ENCODE peak calls at places on chromosome 1, in seven cellular contexts. W is RWPE1, C is AG10803, K is fibroblast of lung, E is GM06990, J is choroid plexus epithelial cell, T is fibroblast of pulmonary artery. Z is an unnamed sample.

GRCh38 chr1:12179111-12179519 is 12.3 kb downstream of the TNFRSF1B start:
- DNase-seq in T (peak; percentile 61), E (peak; percentile 52), K (peak; percentile 66), J (peak; percentile 73), C (peak; percentile 76), W (no peak), Z (no peak)

GRCh38 chr1:100717218-100717617 is 2.3 kb upstream of the VCAM1 start:
- DNase-seq in E (no peak), K (no peak), W (no peak), J (no peak), C (no peak), T (no peak), Z (no peak)

GRCh38 chr1:38500352-38500751 is 359.2 kb downstream of the RRAGC start:
- DNase-seq in T (peak; percentile 1), K (no peak), J (peak; percentile 31), W (no peak), E (no peak), C (no peak), Z (no peak)

GRCh38 chr1:180415985-180416633 is 86.3 kb downstream of the ACBD6 start:
- DNase-seq in T (peak; percentile 75), J (peak; percentile 68), K (peak; percentile 69), E (peak; percentile 7), C (peak; percentile 44), W (peak; percentile 48), Z (no peak)

GRCh38 chr1:107535091-107535490 is 394.3 kb downstream of the NTNG1 start:
- DNase-seq in E (no peak), W (no peak), K (no peak), J (no peak), T (no peak), C (no peak), Z (no peak)

GRCh38 chr1:58818075-58818474 is 34.2 kb upstream of the JUN start:
- DNase-seq in J (peak; percentile 71), C (peak; percentile 84), W (peak; percentile 75), K (peak; percentile 84), T (peak; percentile 92), E (no peak), Z (no peak)

GRCh38 chr1:181129771-181130606 is 41.5 kb downstream of the IER5 start:
- DNase-seq in E (peak; percentile 80), J (no peak), C (no peak), W (no peak), K (peak; percentile 18), T (no peak), Z (no peak)

GRCh38 chr1:29985376-29985945 is 737.9 kb downstream of the MATN1 start:
- DNase-seq in E (no peak), W (no peak), C (no peak), K (no peak), J (no peak), T (no peak), Z (no peak)

GRCh38 chr1:161738627-161739287 is 10.8 kb upstream of the DUSP12 start:
- DNase-seq in W (peak; percentile 45), E (peak; percentile 72), J (peak; percentile 91), K (peak; percentile 84), C (peak; percentile 89), T (peak; percentile 89), Z (no peak)

GRCh38 chr1:147167361-147167760 is 4.9 kb downstream of the PRKAB2 start:
- DNase-seq in K (peak; percentile 93), W (peak; percentile 86), E (no peak), T (peak; percentile 94), J (peak; percentile 97), C (peak; percentile 97), Z (no peak)

GRCh38 chr1:4778056-4778455 is 123.6 kb downstream of the AJAP1 start:
- DNase-seq in T (no peak), J (no peak), K (no peak), W (no peak), E (no peak), C (no peak), Z (peak; percentile 3)

GRCh38 chr1:63634471-63634870 is 41.3 kb downstream of the PGM1 start:
- DNase-seq in E (no peak), K (no peak), W (no peak), C (peak; percentile 22), J (peak; percentile 35), T (no peak), Z (no peak)

DNA sequence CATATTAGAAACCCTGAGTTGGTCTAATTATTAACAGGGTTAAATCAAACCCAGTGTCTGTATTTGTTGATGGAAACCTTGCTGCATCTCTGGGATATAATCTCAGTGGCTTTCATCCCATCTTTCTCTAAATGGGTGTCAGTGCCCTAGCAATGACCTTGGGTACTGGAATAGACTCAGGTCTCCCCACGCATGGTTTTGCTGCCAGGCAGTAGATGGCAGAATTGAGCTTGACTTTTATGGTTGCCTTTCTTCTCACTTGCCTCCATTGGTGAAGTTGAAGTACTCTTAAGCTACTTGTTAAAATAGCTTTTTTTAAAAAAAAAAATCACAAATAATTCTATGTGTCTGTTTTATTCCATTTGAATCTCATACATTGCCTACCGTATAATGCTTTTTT is 81.8 kb upstream of the HMCN1 start:
- DNase-seq in J (peak; percentile 22), T (no peak), C (no peak), K (peak; percentile 10), E (no peak), W (no peak), Z (no peak)
- TF ChIP-seq CTCF in J (peak; percentile 45), T (peak; percentile 25), C (no peak), K (peak; percentile 14), E (peak; percentile 36), W (no peak), Z (no peak)

DNA sequence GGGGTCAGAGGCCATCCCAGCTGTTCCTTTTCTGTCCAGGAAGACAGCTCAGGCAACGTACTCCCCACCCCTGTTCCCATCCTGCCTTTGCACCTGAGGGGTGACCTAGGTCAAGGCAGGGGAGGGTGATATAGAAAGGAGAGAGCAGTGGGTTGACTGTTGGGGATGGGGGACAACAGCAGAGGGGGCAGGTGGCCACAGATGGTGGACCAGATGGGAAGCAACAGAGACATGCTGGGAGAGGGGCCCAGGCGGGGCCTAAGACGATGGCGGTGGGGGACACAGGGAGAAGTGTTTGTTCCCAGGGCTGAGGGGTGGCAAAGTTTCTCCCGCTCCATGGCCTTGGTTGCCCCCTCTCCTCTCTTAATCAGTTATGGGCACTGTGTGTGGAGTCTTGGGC is 6.3 kb downstream of the CELSR2 start:
- DNase-seq in J (no peak), E (no peak), C (no peak), T (no peak), W (no peak), K (no peak), Z (no peak)
- TF ChIP-seq CTCF in J (no peak), E (no peak), C (no peak), T (no peak), W (no peak), K (no peak), Z (no peak)

DNA sequence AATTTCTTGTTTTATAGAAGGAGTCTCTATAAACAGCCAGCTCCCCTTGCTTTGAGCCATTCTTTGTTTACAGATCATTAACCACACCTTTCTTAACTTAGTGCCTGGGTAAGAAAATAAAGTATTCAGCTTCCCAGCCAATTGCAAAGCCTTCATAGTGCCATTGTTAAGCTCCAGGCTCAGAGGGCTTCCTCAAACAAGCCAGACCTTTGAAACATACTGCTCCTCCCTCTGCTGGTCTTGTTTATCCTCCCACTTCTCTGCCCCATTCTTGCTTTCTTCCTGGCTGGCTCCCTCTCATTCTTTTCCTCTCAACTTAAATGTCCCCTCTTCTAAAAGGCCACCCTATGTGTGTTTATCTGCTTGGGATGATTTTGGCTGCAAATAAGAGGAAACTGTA is 319.4 kb upstream of the ST6GALNAC5 start:
- DNase-seq in K (no peak), T (peak; percentile 6), J (peak; percentile 11), C (no peak), E (no peak), W (no peak), Z (no peak)
- TF ChIP-seq CTCF in K (no peak), T (no peak), J (peak; percentile 29), C (no peak), E (no peak), W (no peak), Z (no peak)

DNA sequence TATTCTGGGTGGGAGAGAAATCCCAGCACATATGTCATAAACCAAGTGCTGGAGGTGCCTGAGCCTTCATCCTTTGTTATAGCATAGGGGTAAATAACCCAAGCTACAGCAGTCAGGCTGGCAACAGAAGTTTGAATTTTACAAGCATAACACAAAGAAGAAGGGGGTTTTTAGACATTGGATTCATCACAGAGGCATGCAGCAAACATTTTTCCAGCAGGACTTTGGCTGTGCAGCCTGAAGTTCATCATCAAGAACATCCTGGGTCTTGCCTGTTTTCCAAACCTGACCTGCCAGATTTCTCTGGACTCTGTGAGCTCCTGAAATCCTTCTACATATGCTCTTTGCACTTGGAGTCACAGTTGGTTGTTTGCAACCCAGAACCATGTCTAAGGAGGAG is 16.2 kb downstream of the PTGER3 start:
- DNase-seq in C (peak; percentile 84), K (no peak), E (no peak), T (no peak), W (no peak), J (no peak), Z (no peak)
- TF ChIP-seq CTCF in C (no peak), K (no peak), E (no peak), T (no peak), W (no peak), J (no peak), Z (no peak)

GRCh38 chr1:117181630-117182041 is 29.1 kb downstream of the VTCN1 start:
- DNase-seq in W (no peak), T (no peak), K (no peak), C (no peak), E (no peak), J (no peak), Z (no peak)

GRCh38 chr1:117178756-117179155 is 32.0 kb downstream of the VTCN1 start:
- DNase-seq in T (no peak), K (no peak), E (no peak), W (no peak), C (no peak), J (no peak), Z (no peak)

GRCh38 chr1:117177376-117177775 is 33.4 kb downstream of the VTCN1 start:
- DNase-seq in E (no peak), T (no peak), K (no peak), J (no peak), W (no peak), C (no peak), Z (no peak)

GRCh38 chr1:117180571-117180970 is 30.2 kb downstream of the VTCN1 start:
- DNase-seq in K (no peak), T (no peak), C (no peak), E (no peak), W (no peak), J (no peak), Z (no peak)

DNA sequence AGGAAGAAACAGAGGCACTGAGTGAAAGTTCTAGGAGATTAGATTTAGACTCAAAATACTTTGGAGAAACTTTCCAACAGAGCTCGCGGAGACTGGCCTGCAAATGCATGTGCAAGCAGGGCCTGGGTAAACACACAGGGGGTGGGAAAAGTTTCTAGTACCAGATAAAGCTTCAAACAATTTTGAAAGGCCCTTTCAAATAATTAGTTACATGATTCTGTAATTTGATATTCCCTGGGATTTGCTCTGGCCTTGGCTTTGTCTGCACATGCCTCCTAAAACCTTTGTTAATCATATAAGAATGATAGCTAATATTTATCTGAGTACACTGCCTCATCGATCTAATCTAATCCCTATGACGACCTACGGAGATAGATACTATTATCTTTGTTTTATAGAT is 31.3 kb downstream of the VTCN1 start:
- DNase-seq in J (no peak), C (no peak), K (no peak), E (no peak), W (no peak), T (no peak), Z (no peak)
- TF ChIP-seq CTCF in J (no peak), C (no peak), K (no peak), E (no peak), W (no peak), T (no peak), Z (no peak)

Z was measured in neural crest cell.